ENCODE peak calls at places on chromosome 6, in four cellular contexts. R, L, E and S are unnamed samples.

GRCh38 chr6:152151930-152152329 is 344.4 kb downstream of the ESR1 start:
- DNase-seq in R (no peak), E (no peak), L (no peak), S (peak)

GRCh38 chr6:659716-660581 is 3.0 kb upstream of the HUS1B start:
- DNase-seq in L (peak), E (no peak), R (no peak), S (no peak)

GRCh38 chr6:66291905-66292304 is 584.9 kb upstream of the EYS start:
- DNase-seq in L (no peak), E (no peak), R (no peak), S (no peak)

GRCh38 chr6:148805767-148806166 is 58.9 kb downstream of the UST start:
- DNase-seq in E (no peak), L (no peak), R (no peak), S (no peak)

GRCh38 chr6:106156863-106157262 is 70.7 kb downstream of the PRDM1 start:
- DNase-seq in L (no peak), E (no peak), R (no peak), S (no peak)

GRCh38 chr6:143957679-143958274 is 50.3 kb downstream of the PLAGL1 start:
- DNase-seq in L (no peak), R (no peak), E (no peak), S (no peak)

GRCh38 chr6:138999949-139000725 is 12.1 kb upstream of the REPS1 start:
- DNase-seq in R (no peak), L (no peak), E (no peak), S (no peak)

GRCh38 chr6:111456208-111456607 is 26.8 kb downstream of the REV3L start:
- DNase-seq in E (no peak), R (no peak), L (no peak), S (no peak)

GRCh38 chr6:37622639-37623038 is 75.0 kb downstream of the MDGA1 start:
- DNase-seq in E (no peak), L (no peak), R (no peak), S (no peak)

GRCh38 chr6:100592929-100593328 is 128.2 kb upstream of the SIM1 start:
- DNase-seq in R (no peak), L (no peak), E (no peak), S (no peak)

GRCh38 chr6:22141271-22141745 is 155.5 kb downstream of the PRL start:
- DNase-seq in R (no peak), L (no peak), E (no peak), S (no peak)

GRCh38 chr6:142845624-142846458 is 99.1 kb downstream of the HIVEP2 start:
- DNase-seq in R (no peak), E (no peak), L (no peak), S (peak)

GRCh38 chr6:53770690-53771320 is 24.0 kb upstream of the LRRC1 start:
- DNase-seq in L (no peak), E (no peak), R (no peak), S (no peak)

GRCh38 chr6:125262026-125263013 is 39.4 kb downstream of the HDDC2 start:
- DNase-seq in L (no peak), R (no peak), E (no peak), S (no peak)

GRCh38 chr6:165487950-165488349 is 175.1 kb downstream of the PDE10A start:
- DNase-seq in R (no peak), L (no peak), E (no peak), S (no peak)

GRCh38 chr6:136466789-136467585 is 83.2 kb downstream of the MAP7 start:
- DNase-seq in R (no peak), L (no peak), E (no peak), S (no peak)

GRCh38 chr6:99836471-99836870 is 157.6 kb downstream of the MCHR2 start:
- DNase-seq in L (no peak), R (no peak), E (no peak), S (no peak)

GRCh38 chr6:160978141-160978926 is 13.2 kb upstream of the MAP3K4 start:
- DNase-seq in E (no peak), L (no peak), R (no peak), S (no peak)

GRCh38 chr6:83601119-83601518 is 88.8 kb downstream of the PRSS35 start:
- DNase-seq in R (no peak), L (no peak), E (no peak), S (no peak)

GRCh38 chr6:73585566-73586415 is 65.0 kb upstream of the EEF1A1 start:
- DNase-seq in L (peak), E (peak), R (no peak), S (no peak)

GRCh38 chr6:125714431-125715090 is 34.9 kb upstream of the HEY2 start:
- DNase-seq in R (no peak), E (peak), L (no peak), S (no peak)

GRCh38 chr6:158002951-158003853 is 21.5 kb downstream of the SYNJ2 start:
- DNase-seq in L (no peak), R (no peak), E (no peak), S (no peak)

GRCh38 chr6:12436224-12436623 is 146.1 kb downstream of the EDN1 start:
- DNase-seq in L (no peak), E (peak), R (no peak), S (no peak)

GRCh38 chr6:132228894-132229293 is 172.4 kb downstream of the MOXD1 start:
- DNase-seq in R (no peak), L (no peak), E (no peak), S (no peak)

GRCh38 chr6:132768051-132768517 is 10.4 kb upstream of the VNN2 start:
- DNase-seq in L (peak), E (no peak), R (peak), S (peak)

GRCh38 chr6:169368200-169368599 is 114.6 kb upstream of the THBS2 start:
- DNase-seq in R (no peak), L (no peak), E (no peak), S (no peak)

GRCh38 chr6:146914563-146915483 is 289.4 kb upstream of the STXBP5 start:
- DNase-seq in E (no peak), R (no peak), L (peak), S (peak)

GRCh38 chr6:164130151-164130550 is 715.6 kb downstream of the QKI start:
- DNase-seq in R (no peak), L (no peak), E (no peak), S (peak)

GRCh38 chr6:89311853-89312531 is 3.1 kb downstream of the GABRR2 start:
- DNase-seq in R (peak), L (no peak), E (no peak), S (no peak)

GRCh38 chr6:170286246-170286933 is 4.5 kb downstream of the DLL1 start:
- DNase-seq in R (no peak), E (no peak), L (peak), S (peak)

GRCh38 chr6:3551716-3552511 is 95.1 kb upstream of the SLC22A23 start:
- DNase-seq in R (no peak), L (no peak), E (peak), S (no peak)

GRCh38 chr6:121759370-121759769 is 323.9 kb downstream of the GJA1 start:
- DNase-seq in E (no peak), L (no peak), R (no peak), S (no peak)

DNA sequence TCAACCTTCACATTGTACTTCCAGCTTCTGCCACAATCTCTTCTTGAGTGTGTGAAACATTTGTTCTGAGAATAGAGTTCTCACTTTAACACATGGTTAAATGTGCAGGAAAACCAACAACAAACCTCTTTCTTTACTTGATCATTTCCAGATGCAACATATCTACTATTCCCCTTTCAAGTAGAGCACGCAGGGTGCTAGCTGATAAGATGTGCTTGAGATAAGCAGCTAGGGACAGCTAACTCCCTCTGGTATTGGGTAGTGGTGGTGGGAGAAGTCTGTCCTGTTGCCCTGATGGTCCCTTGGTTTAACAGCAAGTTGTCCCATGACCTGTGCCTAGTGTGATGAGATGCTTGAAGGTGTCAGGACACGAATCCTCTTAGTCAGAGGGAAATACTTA is 15.4 kb upstream of the HMGCLL1 start:
- DNase-seq in E (no peak), L (no peak), R (no peak), S (no peak)
- TF ChIP-seq POLR2AphosphoS5 in E (no peak), L (no peak), R (no peak), S (no peak)

GRCh38 chr6:44771647-44772415 is 384.3 kb downstream of the CDC5L start:
- DNase-seq in E (no peak), L (no peak), R (peak), S (no peak)
- TF ChIP-seq NRF1 in E (no peak), L (no peak), R (no peak), S (no peak)

GRCh38 chr6:150072201-150072600 is 3.3 kb upstream of the ULBP3 start:
- DNase-seq in L (peak), E (no peak), R (no peak), S (no peak)
- TF ChIP-seq POLR2AphosphoS5 in L (no peak), E (no peak), R (no peak), S (no peak)

DNA sequence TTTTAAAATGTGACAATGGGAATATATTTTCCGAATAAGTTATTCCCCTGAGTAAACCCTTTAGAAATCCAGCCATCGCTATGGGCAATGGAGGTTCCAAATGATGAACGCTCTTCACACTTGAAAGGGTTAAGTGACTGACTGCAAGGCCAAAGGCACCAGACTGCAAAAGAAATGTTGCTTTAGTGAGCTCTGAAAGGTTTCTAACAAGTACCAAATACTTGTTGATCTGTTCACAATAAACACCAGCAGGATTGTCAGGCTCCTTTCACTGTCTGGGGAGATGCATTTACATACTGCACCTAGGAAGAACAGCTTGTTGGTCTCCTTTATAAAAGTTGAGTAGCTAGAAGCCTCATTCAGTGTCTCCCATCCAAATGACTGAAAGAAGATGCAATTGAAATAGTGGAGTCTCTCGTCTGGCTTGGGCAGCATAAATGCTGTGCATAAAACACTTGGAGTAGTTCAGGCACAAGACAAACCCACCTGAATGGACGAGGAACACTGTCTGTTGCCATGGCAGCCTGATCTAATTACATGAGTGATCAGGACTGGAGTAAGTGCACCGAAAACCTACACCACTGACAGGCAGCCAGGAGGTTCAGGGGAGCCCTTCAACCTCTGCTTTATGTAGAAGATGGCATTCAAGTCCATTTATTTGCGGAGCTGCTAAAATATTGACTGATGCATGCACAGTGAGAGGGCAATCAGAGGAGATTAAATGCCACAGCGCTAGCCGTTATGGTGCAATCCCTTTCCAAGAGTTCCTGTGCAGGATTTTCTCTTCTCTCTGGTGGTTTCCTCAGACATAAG is 2.9 kb downstream of the ATXN1 start:
- DNase-seq in R (no peak), L (no peak), E (no peak), S (no peak)
- TF ChIP-seq NRF1 in R (no peak), L (no peak), E (no peak), S (no peak)

GRCh38 chr6:5204340-5204739 is 56.4 kb downstream of the LYRM4 start:
- DNase-seq in R (no peak), L (no peak), E (no peak), S (no peak)

GRCh38 chr6:5205877-5206840 is 54.6 kb downstream of the LYRM4 start:
- DNase-seq in E (no peak), R (no peak), L (peak), S (peak)

GRCh38 chr6:5203571-5203970 is 57.2 kb downstream of the LYRM4 start:
- DNase-seq in E (no peak), R (no peak), L (no peak), S (no peak)

GRCh38 chr6:5206920-5207561 is 53.7 kb downstream of the LYRM4 start:
- DNase-seq in L (no peak), R (no peak), E (no peak), S (no peak)

GRCh38 chr6:5205035-5205469 is 55.7 kb downstream of the LYRM4 start:
- DNase-seq in L (no peak), E (no peak), R (no peak), S (no peak)
- TF ChIP-seq POLR2AphosphoS5 in L (no peak), E (no peak), R (no peak), S (no peak)

GRCh38 chr6:34697904-34698557 is 1.5 kb upstream of the ILRUN start:
- DNase-seq in R (no peak), E (no peak), L (peak), S (no peak)

GRCh38 chr6:34696189-34696738 is 303 bp downstream of the ILRUN start:
- DNase-seq in E (no peak), L (peak), R (no peak), S (no peak)

GRCh38 chr6:34695729-34696188 is 808 bp downstream of the ILRUN start:
- DNase-seq in L (peak), R (no peak), E (no peak), S (peak)

GRCh38 chr6:34697544-34697836 is 923 bp upstream of the ILRUN start:
- DNase-seq in L (peak), E (no peak), R (no peak), S (peak)

DNA sequence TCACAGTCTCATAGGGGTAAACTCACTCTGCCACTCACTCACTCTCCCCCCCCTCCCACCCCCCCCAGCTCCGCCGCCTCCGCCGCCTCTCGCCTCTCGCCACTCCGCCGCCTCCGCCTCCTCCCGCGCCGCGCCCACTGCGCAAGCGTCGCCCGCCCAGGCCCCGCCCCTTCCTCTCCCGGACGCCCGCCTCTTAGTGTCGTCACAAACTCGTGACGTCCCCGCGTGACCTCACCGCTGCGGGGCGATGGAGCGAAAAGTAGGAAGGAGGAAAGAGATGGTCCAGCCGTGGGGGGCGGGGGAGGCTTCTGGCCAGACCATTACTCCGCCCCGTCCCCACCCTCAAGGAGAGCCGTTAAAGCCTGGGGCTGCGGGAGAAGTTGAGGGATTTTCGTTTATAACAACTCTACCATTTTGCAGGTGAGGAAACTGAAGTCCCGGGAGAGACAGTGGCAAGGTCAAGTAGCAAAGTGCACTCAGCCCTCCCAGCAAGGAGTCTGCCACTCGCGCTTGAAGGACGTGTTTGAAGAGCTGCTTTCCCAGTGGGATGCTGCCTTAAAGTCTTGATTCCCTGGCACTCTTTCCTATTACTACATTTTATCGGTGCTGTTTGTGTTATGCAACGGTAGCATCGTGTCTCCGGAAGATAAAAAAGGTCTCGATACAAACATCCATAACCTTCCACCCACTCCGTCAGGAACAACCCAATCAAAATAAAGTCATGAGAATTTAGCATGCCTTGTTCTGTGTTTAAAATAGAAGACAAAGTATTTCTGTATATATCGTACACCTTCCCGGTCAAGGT is at the start of gene ILRUN:
- DNase-seq in L (peak), R (peak), E (peak), S (peak)
- TF ChIP-seq NRF1 in L (peak), R (peak), E (peak), S (peak)

GRCh38 chr6:14924126-14925024 is 321.5 kb upstream of the JARID2 start:
- DNase-seq in R (no peak), E (no peak), L (no peak), S (no peak)

GRCh38 chr6:14927398-14927797 is 318.5 kb upstream of the JARID2 start:
- DNase-seq in R (no peak), E (no peak), L (no peak), S (no peak)

GRCh38 chr6:14925025-14925595 is 320.8 kb upstream of the JARID2 start:
- DNase-seq in R (no peak), L (no peak), E (no peak), S (no peak)

GRCh38 chr6:14922706-14923105 is 323.2 kb upstream of the JARID2 start:
- DNase-seq in L (no peak), E (no peak), R (no peak), S (no peak)

GRCh38 chr6:14925627-14926026 is 320.2 kb upstream of the JARID2 start:
- DNase-seq in E (no peak), R (no peak), L (no peak), S (no peak)
- TF ChIP-seq POLR2AphosphoS5 in E (no peak), R (no peak), L (no peak), S (no peak)